ENCODE peak calls at places on chromosome 16, in ten cellular contexts. C is GM12878; G is HT-29; F is activated T-helper 1 cell treated with anti-CD3 and anti-CD28 coated beads, Interleukin-2, amount 50 U/mL, for 16 hours; R is PC-3; A is astrocyte of the hippocampus; M is mucosa of gallbladder; S is head of caudate nucleus; V is hepatocyte; D is activated naive CD4-positive, alpha-beta T cell treated with anti-CD3 and anti-CD28 coated beads, Interleukin-2, amount 10 ng/mL, durations not matched to agents 7 days and 5 days. Y is an unnamed sample.
A peak's percentile ranks its signal among the peaks of the same experiment; 100 is the strongest.

GRCh38 chr16:49580751-49581303 is 207.2 kb downstream of the C16orf78 start:
- DNase-seq in D (no peak), S (no peak), G (no peak), C (no peak), A (peak; percentile 38), R (peak; percentile 3), V (no peak), F (no peak), M (no peak), Y (no peak)

GRCh38 chr16:72936408-72936807 is 111.5 kb downstream of the ZFHX3 start:
- DNase-seq in R (no peak), F (no peak), A (no peak), G (no peak), D (no peak), M (no peak), V (peak; percentile 46), C (no peak), S (no peak), Y (no peak)

GRCh38 chr16:30875881-30876791 is 17.7 kb downstream of the BCL7C start:
- DNase-seq in D (peak; percentile 34), S (no peak), M (no peak), V (no peak), C (peak; percentile 67), A (peak; percentile 54), F (no peak), G (peak; percentile 16), R (no peak), Y (no peak)

GRCh38 chr16:27228621-27229501 is 25.5 kb downstream of the KDM8 start:
- DNase-seq in F (no peak), C (no peak), V (peak; percentile 52), D (no peak), A (no peak), G (no peak), R (no peak), S (no peak), M (no peak), Y (no peak)

GRCh38 chr16:30122621-30123160 is 329 bp downstream of the MAPK3 start:
- DNase-seq in A (no peak), D (no peak), G (no peak), V (peak; percentile 65), M (no peak), R (no peak), F (no peak), S (no peak), C (no peak), Y (no peak)

GRCh38 chr16:84065536-84066132 is 23.0 kb upstream of the SLC38A8 start:
- DNase-seq in C (no peak), A (peak; percentile 79), G (peak; percentile 71), V (peak; percentile 74), S (peak; percentile 73), F (no peak), R (peak; percentile 59), D (peak; percentile 61), M (peak; percentile 56), Y (no peak)

GRCh38 chr16:31455601-31456314 is 3.5 kb upstream of the ARMC5 start:
- DNase-seq in D (peak; percentile 53), V (no peak), R (no peak), S (no peak), G (no peak), M (no peak), C (no peak), F (no peak), A (no peak), Y (no peak)

GRCh38 chr16:88533945-88534641 is 36.1 kb upstream of the ZC3H18 start:
- DNase-seq in R (peak; percentile 64), D (peak; percentile 73), A (peak; percentile 90), C (no peak), G (peak; percentile 69), S (peak; percentile 81), F (peak; percentile 81), M (peak; percentile 73), V (peak; percentile 82), Y (peak; percentile 66)

GRCh38 chr16:72715267-72715666 is 332.7 kb downstream of the ZFHX3 start:
- DNase-seq in D (no peak), V (no peak), M (no peak), R (peak; percentile 9), C (no peak), F (no peak), A (no peak), G (no peak), S (no peak), Y (no peak)

GRCh38 chr16:81591538-81591870 is 146.9 kb downstream of the CMIP start:
- DNase-seq in G (no peak), D (no peak), S (no peak), F (no peak), V (no peak), A (no peak), C (no peak), M (no peak), R (no peak), Y (no peak)

GRCh38 chr16:66959645-66960177 is 1.4 kb upstream of the CES3 start:
- DNase-seq in F (no peak), D (no peak), M (no peak), A (no peak), V (no peak), S (no peak), G (no peak), C (no peak), R (no peak), Y (no peak)

GRCh38 chr16:23057013-23057596 is 92.1 kb downstream of the USP31 start:
- DNase-seq in M (no peak), S (no peak), D (no peak), G (no peak), R (no peak), V (no peak), A (no peak), C (no peak), F (no peak), Y (no peak)

GRCh38 chr16:1723450-1724147 is 17.6 kb downstream of the MAPK8IP3 start:
- DNase-seq in A (peak; percentile 77), V (peak; percentile 70), R (peak; percentile 68), M (peak; percentile 40), D (peak; percentile 64), C (no peak), S (peak; percentile 68), F (no peak), G (peak; percentile 75), Y (no peak)

GRCh38 chr16:49158029-49158642 is 123.5 kb downstream of the CBLN1 start:
- DNase-seq in R (peak; percentile 45), C (no peak), V (peak; percentile 73), S (no peak), D (peak; percentile 47), A (peak; percentile 59), F (no peak), M (peak; percentile 24), G (peak; percentile 33), Y (no peak)

GRCh38 chr16:63737633-63738032 is 1384.2 kb downstream of the CDH11 start:
- DNase-seq in C (no peak), A (no peak), F (no peak), D (no peak), V (no peak), M (no peak), S (no peak), G (no peak), R (no peak), Y (no peak)

GRCh38 chr16:12703935-12704334 is 99.8 kb downstream of the CPPED1 start:
- DNase-seq in S (no peak), M (no peak), R (peak; percentile 5), G (no peak), C (no peak), D (no peak), F (no peak), V (no peak), A (no peak), Y (no peak)

GRCh38 chr16:10362077-10362863 is 23.6 kb upstream of the ATF7IP2 start:
- DNase-seq in M (no peak), R (no peak), A (no peak), C (peak; percentile 21), D (peak; percentile 39), G (no peak), F (no peak), V (peak; percentile 47), S (no peak), Y (no peak)

GRCh38 chr16:82456683-82457082 is 170.1 kb upstream of the CDH13 start:
- DNase-seq in M (peak; percentile 47), G (peak; percentile 81), S (peak; percentile 72), F (no peak), D (peak; percentile 46), C (no peak), R (peak; percentile 55), A (peak; percentile 79), V (peak; percentile 86), Y (no peak)

GRCh38 chr16:67100569-67101300 is 9.0 kb upstream of the PHAF1 start:
- DNase-seq in R (peak; percentile 42), V (peak; percentile 30), A (peak; percentile 50), F (no peak), G (peak; percentile 37), D (no peak), M (no peak), C (no peak), S (no peak), Y (no peak)

GRCh38 chr16:55508941-55509920 is at the start of gene LPCAT2:
- DNase-seq in V (peak; percentile 94), F (no peak), G (peak; percentile 95), M (peak; percentile 83), D (peak; percentile 57), S (peak; percentile 87), C (no peak), R (peak; percentile 73), A (peak; percentile 95), Y (peak; percentile 34)

GRCh38 chr16:31215287-31216115 is 1.4 kb downstream of the PYDC1 start:
- DNase-seq in G (peak; percentile 83), A (peak; percentile 70), V (peak; percentile 76), S (no peak), M (no peak), F (no peak), D (peak; percentile 49), C (no peak), R (peak; percentile 57), Y (peak; percentile 67)

GRCh38 chr16:25693621-25694020 is 1.9 kb downstream of the HS3ST4 start:
- DNase-seq in M (no peak), G (no peak), V (no peak), D (no peak), R (no peak), C (no peak), A (no peak), F (no peak), S (no peak), Y (no peak)

GRCh38 chr16:21001262-21001661 is 100.7 kb downstream of the LYRM1 start:
- DNase-seq in C (no peak), D (peak; percentile 49), V (no peak), S (no peak), G (peak; percentile 45), M (no peak), F (no peak), R (peak; percentile 13), A (no peak), Y (no peak)